ENCODE peak calls at places on chromosomes 16 and 17, in nine cellular contexts. W, N, O, G, T, U, B, L and Z are unnamed samples.

GRCh38 chr16:154223-155030 is 2.0 kb downstream of the HBZ start:
- DNase-seq in U (no peak), B (peak), W (no peak), O (no peak), L (no peak), G (no peak), N (peak), T (no peak), Z (peak)

GRCh38 chr16:56993204-56993603 is 3.8 kb downstream of the NLRC5 start:
- DNase-seq in L (no peak), O (no peak), W (no peak), B (no peak), U (no peak), T (no peak), N (no peak), G (no peak), Z (no peak)

GRCh38 chr16:81553080-81553813 is 108.6 kb downstream of the CMIP start:
- DNase-seq in T (no peak), B (no peak), N (no peak), O (no peak), G (no peak), W (no peak), L (no peak), U (no peak), Z (no peak)

GRCh38 chr17:66308856-66309255 is 6.4 kb downstream of the PRKCA start:
- DNase-seq in L (no peak), W (no peak), G (no peak), N (no peak), U (no peak), T (no peak), O (no peak), B (no peak), Z (no peak)

GRCh38 chr17:8985054-8985701 is 19.7 kb upstream of the PIK3R5 start:
- DNase-seq in W (no peak), O (no peak), B (no peak), U (no peak), N (no peak), G (no peak), L (no peak), T (no peak), Z (no peak)

GRCh38 chr16:79257958-79258490 is 342.5 kb downstream of the MAF start:
- DNase-seq in W (no peak), N (no peak), U (no peak), B (no peak), O (no peak), L (no peak), T (no peak), G (no peak), Z (no peak)

GRCh38 chr16:17105239-17105721 is 365.5 kb downstream of the XYLT1 start:
- DNase-seq in O (no peak), W (no peak), L (no peak), T (no peak), G (no peak), B (no peak), U (no peak), N (no peak), Z (no peak)

GRCh38 chr17:40311575-40311974 is 2.6 kb downstream of the RARA start:
- DNase-seq in W (no peak), O (no peak), B (no peak), L (no peak), T (no peak), G (no peak), N (peak), U (no peak), Z (no peak)

GRCh38 chr17:32298298-32298697 is 32.7 kb downstream of the RHBDL3 start:
- DNase-seq in U (no peak), T (no peak), L (no peak), O (no peak), G (no peak), B (no peak), W (no peak), N (no peak), Z (no peak)

GRCh38 chr16:85524365-85524629 is 88.8 kb upstream of the GSE1 start:
- DNase-seq in L (no peak), U (no peak), B (no peak), O (no peak), T (no peak), W (no peak), G (no peak), N (no peak), Z (no peak)

GRCh38 chr16:27244363-27244755 is 24.2 kb downstream of the NSMCE1 start:
- DNase-seq in U (no peak), T (no peak), O (no peak), G (no peak), B (no peak), L (no peak), N (no peak), W (no peak), Z (no peak)

GRCh38 chr16:17273142-17273561 is 197.6 kb downstream of the XYLT1 start:
- DNase-seq in G (peak), N (peak), W (no peak), U (no peak), B (no peak), T (no peak), O (no peak), L (no peak), Z (no peak)

GRCh38 chr17:6070895-6071511 is 824 bp downstream of the WSCD1 start:
- DNase-seq in G (no peak), O (peak), T (peak), U (no peak), B (peak), L (no peak), N (peak), W (no peak), Z (peak)

GRCh38 chr17:8532021-8532420 is 96.3 kb downstream of the NDEL1 start:
- DNase-seq in T (no peak), L (no peak), O (no peak), N (no peak), W (no peak), U (no peak), G (no peak), B (no peak), Z (peak)

GRCh38 chr17:34369571-34369970 is 6.5 kb upstream of the CCL1 start:
- DNase-seq in B (no peak), W (no peak), O (no peak), T (no peak), G (no peak), U (no peak), L (no peak), N (no peak), Z (no peak)

GRCh38 chr17:66441012-66441703 is 138.7 kb downstream of the PRKCA start:
- DNase-seq in N (no peak), T (no peak), L (no peak), W (no peak), G (no peak), B (no peak), U (no peak), O (no peak), Z (no peak)

GRCh38 chr16:8595783-8596182 is 5.5 kb upstream of the TMEM114 start:
- DNase-seq in O (no peak), L (no peak), W (no peak), U (no peak), T (no peak), B (no peak), G (no peak), N (no peak), Z (no peak)

GRCh38 chr17:49387374-49388289 is 25.6 kb upstream of the ZNF652 start:
- DNase-seq in B (no peak), T (no peak), O (no peak), L (no peak), U (no peak), W (no peak), N (no peak), G (no peak), Z (no peak)

GRCh38 chr17:31829649-31830048 is 29.4 kb downstream of the COPRS start:
- DNase-seq in W (no peak), T (no peak), O (no peak), G (no peak), N (no peak), L (no peak), U (no peak), B (no peak), Z (no peak)

GRCh38 chr16:15897834-15898254 is 9.4 kb upstream of the CEP20 start:
- DNase-seq in U (no peak), O (no peak), T (no peak), N (peak), B (no peak), L (no peak), W (peak), G (peak), Z (no peak)

GRCh38 chr16:66616169-66616568 is 11.7 kb downstream of the CMTM3 start:
- DNase-seq in N (no peak), G (no peak), U (no peak), L (no peak), B (no peak), O (no peak), W (no peak), T (no peak), Z (no peak)

GRCh38 chr17:17685775-17686291 is 4.6 kb downstream of the RAI1 start:
- DNase-seq in N (peak), O (no peak), G (peak), U (no peak), L (no peak), W (no peak), T (no peak), B (no peak), Z (no peak)

GRCh38 chr17:46950997-46951621 is 27.9 kb downstream of the RPRML start:
- DNase-seq in O (no peak), T (no peak), G (no peak), B (peak), L (no peak), W (no peak), U (no peak), N (no peak), Z (no peak)

GRCh38 chr16:47377156-47377555 is 83.7 kb downstream of the ITFG1 start:
- DNase-seq in W (no peak), B (no peak), O (no peak), L (no peak), T (no peak), N (no peak), U (no peak), G (no peak), Z (no peak)

GRCh38 chr17:19271751-19272357 is 34.7 kb downstream of the EPN2 start:
- DNase-seq in G (no peak), W (no peak), T (no peak), O (no peak), L (no peak), B (no peak), N (no peak), U (no peak), Z (no peak)

GRCh38 chr17:27538156-27538955 is 82.1 kb downstream of the KSR1 start:
- DNase-seq in G (no peak), N (no peak), T (no peak), U (peak), O (no peak), B (no peak), W (no peak), L (no peak), Z (no peak)

GRCh38 chr17:78667091-78667490 is 89.9 kb upstream of the DNAH17 start:
- DNase-seq in U (no peak), L (no peak), N (no peak), B (no peak), T (no peak), W (no peak), G (no peak), O (no peak), Z (no peak)

GRCh38 chr16:88468289-88469129 is 15.4 kb downstream of the ZFPM1 start:
- DNase-seq in N (peak), L (no peak), O (peak), U (no peak), W (no peak), T (no peak), G (no peak), B (no peak), Z (peak)

GRCh38 chr16:74216319-74216718 is 80.3 kb upstream of the PSMD7 start:
- DNase-seq in W (no peak), U (no peak), N (no peak), T (no peak), L (no peak), G (no peak), O (no peak), B (no peak), Z (no peak)

GRCh38 chr16:88815901-88816589 is 4.3 kb upstream of the APRT start:
- DNase-seq in N (peak), W (no peak), B (peak), L (no peak), O (peak), U (no peak), T (peak), G (no peak), Z (peak)